ENCODE peak calls at places on chromosomes 12 and 14, in five cellular contexts. H is AG09309, Y is dorsolateral prefrontal cortex, F is AG04450, R is fibroblast of lung. W is an unnamed sample.

GRCh38 chr14:80212025-80212402 is 710 bp upstream of the DIO2 start:
- DNase-seq in H (peak; percentile 33), Y (no peak), F (peak; percentile 23), R (peak; percentile 90), W (no peak)

GRCh38 chr12:95446511-95446910 is 27.4 kb upstream of the METAP2 start:
- DNase-seq in H (no peak), Y (no peak), F (no peak), R (peak; percentile 17), W (no peak)

GRCh38 chr14:105092912-105093425 is 27.7 kb upstream of the GPR132 start:
- DNase-seq in H (no peak), Y (no peak), F (no peak), R (peak; percentile 70), W (peak; percentile 80)

GRCh38 chr14:74852922-74853530 is 22.9 kb downstream of the PROX2 start:
- DNase-seq in H (no peak), Y (no peak), F (peak; percentile 66), R (peak; percentile 55), W (no peak)

GRCh38 chr12:103182299-103182698 is 224.8 kb downstream of the ASCL1 start:
- DNase-seq in H (no peak), Y (no peak), F (no peak), R (no peak), W (no peak)

GRCh38 chr14:64828096-64828495 is 51.6 kb downstream of the SPTB start:
- DNase-seq in H (no peak), Y (no peak), F (no peak), R (no peak), W (no peak)

GRCh38 chr12:34126805-34127204 is 104.5 kb downstream of the ALG10 start:
- DNase-seq in H (no peak), Y (no peak), F (no peak), R (no peak), W (no peak)

GRCh38 chr12:89709994-89710872 is 1.6 kb upstream of the ATP2B1 start:
- DNase-seq in H (peak; percentile 14), Y (peak; percentile 50), F (no peak), R (no peak), W (peak; percentile 80)

GRCh38 chr12:131912526-131913274 is 16.4 kb upstream of the PUS1 start:
- DNase-seq in H (no peak), Y (no peak), F (peak; percentile 37), R (peak; percentile 90), W (no peak)

GRCh38 chr12:1006255-1006654 is 15.2 kb downstream of the ERC1 start:
- DNase-seq in H (no peak), Y (no peak), F (no peak), R (no peak), W (no peak)

GRCh38 chr12:1001507-1001906 is 10.5 kb downstream of the ERC1 start:
- DNase-seq in H (no peak), Y (no peak), F (no peak), R (no peak), W (no peak)

GRCh38 chr12:1007994-1008393 is 17.0 kb downstream of the ERC1 start:
- DNase-seq in H (no peak), Y (no peak), F (no peak), R (no peak), W (no peak)

GRCh38 chr12:1007276-1007675 is 16.3 kb downstream of the ERC1 start:
- DNase-seq in H (no peak), Y (no peak), F (no peak), R (no peak), W (no peak)

DNA sequence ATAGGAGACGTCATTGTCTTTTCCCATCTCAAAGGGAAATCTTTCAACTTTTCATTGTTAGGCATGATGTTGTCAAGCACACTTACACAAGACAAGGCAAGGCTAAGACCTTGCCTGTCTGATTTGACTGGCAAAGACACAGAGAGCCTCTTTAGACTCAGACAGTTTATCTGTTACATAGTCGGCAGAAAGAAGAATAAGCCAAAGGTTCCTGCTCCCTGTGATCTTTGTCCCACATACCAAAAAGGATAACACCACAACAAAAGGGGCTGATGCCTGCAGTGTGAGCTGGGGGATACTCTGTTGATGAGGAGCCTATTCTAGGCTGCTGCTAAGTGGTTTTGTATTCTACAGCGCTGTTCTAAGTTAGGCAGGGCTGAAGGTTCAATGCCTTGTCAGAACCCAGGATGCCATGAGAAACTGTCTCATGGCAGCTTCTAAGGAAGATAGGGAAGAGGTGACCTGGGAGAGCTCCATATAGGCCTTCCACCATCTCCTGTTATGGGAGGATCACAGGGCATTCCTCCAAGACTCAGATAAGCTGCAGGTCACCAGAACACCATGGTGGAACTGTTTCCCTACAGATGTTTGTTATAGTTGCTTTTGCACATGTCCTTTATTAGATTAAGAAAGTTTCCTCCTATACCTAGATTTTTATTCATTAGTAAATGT is 12.7 kb downstream of the ERC1 start:
- DNase-seq in H (no peak), Y (no peak), F (no peak), R (no peak), W (no peak)
- TF ChIP-seq CTCF in H (no peak), Y (no peak), F (no peak), R (no peak), W (no peak)

DNA sequence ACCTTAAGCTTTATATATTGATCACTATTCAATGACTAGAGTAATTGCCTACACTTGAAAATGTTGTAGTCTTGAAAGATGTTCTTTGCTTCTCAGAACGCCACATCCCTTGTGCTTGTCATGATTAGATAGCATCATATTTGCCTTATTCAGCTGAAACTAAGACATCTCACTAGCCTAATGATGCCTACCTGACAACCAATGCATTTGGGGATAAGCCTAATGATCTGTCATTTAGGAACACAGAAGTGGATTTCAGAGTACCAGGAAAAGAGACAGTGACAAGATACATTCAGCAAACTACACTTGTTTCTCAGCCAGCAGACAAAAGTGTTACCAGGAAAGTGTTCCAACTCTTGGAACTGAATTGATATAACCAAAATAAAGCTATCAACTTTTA is 83.7 kb downstream of the ARMH4 start:
- DNase-seq in H (no peak), Y (no peak), F (no peak), R (no peak), W (no peak)
- TF ChIP-seq CTCF in H (no peak), Y (no peak), F (no peak), R (no peak), W (no peak)

DNA sequence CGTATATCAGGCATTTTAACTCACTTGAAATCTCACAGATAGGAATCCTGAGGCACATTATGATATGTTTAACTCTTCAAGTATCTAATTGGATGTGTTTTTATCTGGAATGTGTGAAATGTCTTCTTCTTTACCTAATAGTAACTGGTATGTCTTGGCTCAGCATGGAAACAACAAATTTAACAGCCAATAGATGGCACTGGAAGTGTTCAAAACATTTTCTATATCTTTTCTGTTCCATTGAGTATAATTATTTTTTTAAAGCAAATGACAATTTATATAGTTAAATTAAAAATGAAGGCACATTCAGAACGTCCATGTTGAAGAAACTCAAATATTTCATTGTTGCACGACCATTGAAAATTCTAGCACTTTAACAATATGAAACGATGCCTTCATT is 164.6 kb upstream of the SLC16A7 start:
- DNase-seq in H (no peak), Y (no peak), F (no peak), R (peak; percentile 1), W (no peak)
- TF ChIP-seq CTCF in H (peak; percentile 29), Y (peak; percentile 32), F (peak; percentile 29), R (peak; percentile 21), W (peak; percentile 18)

GRCh38 chr14:32201816-32202467 is at the start of gene RNU6-7:
- DNase-seq in H (no peak), Y (peak; percentile 39), F (no peak), R (peak; percentile 32), W (no peak)
- TF ChIP-seq CTCF in H (no peak), Y (no peak), F (no peak), R (no peak), W (no peak)

DNA sequence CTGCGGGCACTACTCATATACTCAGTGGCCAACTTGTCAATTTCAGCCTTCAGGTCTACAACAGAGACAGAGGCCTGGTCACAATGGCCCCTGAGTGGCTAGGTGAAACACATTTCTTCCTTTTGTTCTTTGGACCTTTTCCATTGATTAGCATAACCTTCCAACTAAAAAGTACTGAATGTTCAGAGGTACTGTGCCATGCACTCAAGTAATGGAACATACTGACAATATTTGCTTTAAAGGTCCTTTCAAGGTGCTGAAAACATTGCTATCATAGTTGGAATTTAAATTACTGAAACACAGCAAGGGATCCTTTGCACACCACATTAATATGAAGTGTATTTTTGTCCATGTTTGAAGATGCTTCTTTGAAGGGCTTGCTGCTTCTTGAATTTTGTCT is 6.1 kb upstream of the ACRBP start:
- DNase-seq in H (no peak), Y (no peak), F (no peak), R (no peak), W (no peak)
- TF ChIP-seq CTCF in H (no peak), Y (no peak), F (no peak), R (no peak), W (no peak)

DNA sequence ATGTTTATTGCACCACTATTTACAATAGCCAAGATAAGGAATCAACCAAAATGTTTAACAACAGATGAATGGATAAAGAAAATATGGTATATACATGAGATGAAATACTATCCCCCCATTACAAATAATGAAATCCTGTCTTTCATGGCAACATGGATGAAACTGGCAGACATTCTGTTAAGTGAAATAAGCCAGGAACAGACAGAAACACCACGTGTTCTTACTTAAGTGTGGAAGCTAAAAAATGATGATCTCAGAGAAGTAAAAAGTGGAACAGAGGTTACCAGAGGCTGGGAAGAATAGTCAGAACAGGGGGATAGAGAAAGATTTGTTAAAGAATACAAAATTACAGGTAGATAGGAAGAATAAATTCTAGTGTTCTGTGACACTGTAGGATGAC is 113.7 kb upstream of the MDM1 start:
- DNase-seq in H (no peak), Y (no peak), F (no peak), R (no peak), W (no peak)
- TF ChIP-seq CTCF in H (no peak), Y (no peak), F (no peak), R (no peak), W (no peak)

DNA sequence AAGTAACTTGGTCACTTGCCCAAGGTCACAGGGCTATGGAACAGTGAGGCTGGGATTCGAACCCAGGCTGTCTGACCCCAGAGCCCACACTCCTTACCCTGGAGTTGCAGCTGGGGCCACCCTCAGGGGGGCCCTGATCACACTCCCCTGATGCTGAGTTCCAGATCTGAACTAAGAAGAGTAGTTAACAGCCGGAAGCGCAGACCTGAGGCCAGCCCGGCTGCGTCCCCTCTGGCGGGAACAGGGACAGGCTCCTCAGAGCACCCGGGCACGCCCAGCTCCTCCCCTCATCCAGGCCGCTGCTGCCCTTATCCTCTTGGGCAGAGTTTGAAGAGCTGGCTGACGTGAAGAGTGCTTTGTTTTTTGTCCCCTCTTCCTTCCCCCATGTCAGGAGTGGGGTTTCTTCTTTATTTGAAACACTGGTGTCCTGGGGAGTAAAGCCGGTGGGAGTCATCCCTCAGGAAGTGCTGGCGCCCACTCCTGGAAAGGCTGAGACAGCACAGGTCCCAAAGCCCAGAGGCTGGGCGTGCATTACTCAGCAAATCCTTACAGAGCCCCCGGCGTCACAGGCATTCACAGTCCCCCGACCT is 8.7 kb downstream of the PHB2 start:
- DNase-seq in H (no peak), Y (no peak), F (no peak), R (peak; percentile 81), W (no peak)
- TF ChIP-seq CTCF in H (peak; percentile 55), Y (no peak), F (peak; percentile 68), R (peak; percentile 61), W (peak; percentile 73)

W was measured in type B pancreatic cell.